ENCODE peak calls at places on chromosomes 2 and 18, in six cellular contexts. One of them, this sample, is unnamed.

GRCh38 chr2:233435436-233436190 is 81.3 kb downstream of the DGKD start:
- DNase-seq in neural crest cell: no peak
- DNase-seq in ELF-1: no peak
- DNase-seq in stromal cell of bone marrow: no peak
- DNase-seq in activated effector memory CD4-positive, alpha-beta T cell treated with Interleukin-2 at 50 U/mL for 16 hours: no peak
- DNase-seq in choroid plexus epithelial cell: no peak
- DNase-seq in this sample: no peak

GRCh38 chr2:221943078-221943810 is 355.6 kb downstream of the PAX3 start:
- DNase-seq in choroid plexus epithelial cell: peak
- DNase-seq in ELF-1: no peak
- DNase-seq in activated effector memory CD4-positive, alpha-beta T cell treated with Interleukin-2 at 50 U/mL for 16 hours: no peak
- DNase-seq in stromal cell of bone marrow: peak
- DNase-seq in neural crest cell: no peak
- DNase-seq in this sample: peak

GRCh38 chr2:157866666-157867642 is 9.2 kb downstream of the ACVR1 start:
- DNase-seq in choroid plexus epithelial cell: no peak
- DNase-seq in activated effector memory CD4-positive, alpha-beta T cell treated with Interleukin-2 at 50 U/mL for 16 hours: no peak
- DNase-seq in stromal cell of bone marrow: no peak
- DNase-seq in ELF-1: no peak
- DNase-seq in neural crest cell: no peak
- DNase-seq in this sample: no peak

GRCh38 chr2:176177580-176178270 is 10.7 kb upstream of the HOXD1 start:
- DNase-seq in stromal cell of bone marrow: no peak
- DNase-seq in activated effector memory CD4-positive, alpha-beta T cell treated with Interleukin-2 at 50 U/mL for 16 hours: no peak
- DNase-seq in neural crest cell: no peak
- DNase-seq in choroid plexus epithelial cell: no peak
- DNase-seq in ELF-1: no peak
- DNase-seq in this sample: no peak

GRCh38 chr2:233563663-233564430 is 2.7 kb downstream of the USP40 start:
- DNase-seq in choroid plexus epithelial cell: no peak
- DNase-seq in stromal cell of bone marrow: no peak
- DNase-seq in neural crest cell: no peak
- DNase-seq in activated effector memory CD4-positive, alpha-beta T cell treated with Interleukin-2 at 50 U/mL for 16 hours: no peak
- DNase-seq in ELF-1: no peak
- DNase-seq in this sample: no peak

GRCh38 chr2:220837226-220837625 is 734.9 kb downstream of the EPHA4 start:
- DNase-seq in ELF-1: peak
- DNase-seq in activated effector memory CD4-positive, alpha-beta T cell treated with Interleukin-2 at 50 U/mL for 16 hours: no peak
- DNase-seq in neural crest cell: no peak
- DNase-seq in choroid plexus epithelial cell: no peak
- DNase-seq in stromal cell of bone marrow: no peak
- DNase-seq in this sample: no peak

GRCh38 chr18:53911200-53911599 is 313.3 kb downstream of the MBD2 start:
- DNase-seq in ELF-1: no peak
- DNase-seq in choroid plexus epithelial cell: peak
- DNase-seq in stromal cell of bone marrow: no peak
- DNase-seq in neural crest cell: no peak
- DNase-seq in activated effector memory CD4-positive, alpha-beta T cell treated with Interleukin-2 at 50 U/mL for 16 hours: no peak
- DNase-seq in this sample: no peak

GRCh38 chr2:27171351-27171848 is 22.6 kb downstream of the TCF23 start:
- DNase-seq in neural crest cell: no peak
- DNase-seq in stromal cell of bone marrow: no peak
- DNase-seq in choroid plexus epithelial cell: no peak
- DNase-seq in activated effector memory CD4-positive, alpha-beta T cell treated with Interleukin-2 at 50 U/mL for 16 hours: no peak
- DNase-seq in ELF-1: no peak
- DNase-seq in this sample: no peak

GRCh38 chr18:3340015-3340681 is 78.2 kb downstream of the MYL12B start:
- DNase-seq in neural crest cell: no peak
- DNase-seq in choroid plexus epithelial cell: peak
- DNase-seq in ELF-1: no peak
- DNase-seq in activated effector memory CD4-positive, alpha-beta T cell treated with Interleukin-2 at 50 U/mL for 16 hours: no peak
- DNase-seq in stromal cell of bone marrow: no peak
- DNase-seq in this sample: peak

GRCh38 chr2:168913495-168913894 is 12.4 kb downstream of the G6PC2 start:
- DNase-seq in activated effector memory CD4-positive, alpha-beta T cell treated with Interleukin-2 at 50 U/mL for 16 hours: no peak
- DNase-seq in stromal cell of bone marrow: no peak
- DNase-seq in choroid plexus epithelial cell: no peak
- DNase-seq in neural crest cell: no peak
- DNase-seq in ELF-1: no peak
- DNase-seq in this sample: no peak

GRCh38 chr2:230870544-230871360 is 6.0 kb downstream of the ITM2C start:
- DNase-seq in choroid plexus epithelial cell: no peak
- DNase-seq in stromal cell of bone marrow: no peak
- DNase-seq in activated effector memory CD4-positive, alpha-beta T cell treated with Interleukin-2 at 50 U/mL for 16 hours: no peak
- DNase-seq in ELF-1: peak
- DNase-seq in neural crest cell: no peak
- DNase-seq in this sample: no peak

GRCh38 chr2:48415765-48416515 is 114.0 kb upstream of the STON1 start:
- DNase-seq in stromal cell of bone marrow: no peak
- DNase-seq in neural crest cell: no peak
- DNase-seq in ELF-1: peak
- DNase-seq in activated effector memory CD4-positive, alpha-beta T cell treated with Interleukin-2 at 50 U/mL for 16 hours: no peak
- DNase-seq in choroid plexus epithelial cell: peak
- DNase-seq in this sample: peak

GRCh38 chr2:10389596-10389995 is 58.5 kb downstream of the ODC1 start:
- DNase-seq in choroid plexus epithelial cell: no peak
- DNase-seq in ELF-1: no peak
- DNase-seq in stromal cell of bone marrow: no peak
- DNase-seq in neural crest cell: no peak
- DNase-seq in activated effector memory CD4-positive, alpha-beta T cell treated with Interleukin-2 at 50 U/mL for 16 hours: no peak
- DNase-seq in this sample: no peak